ENCODE peak calls at places on chromosomes 12 and 14, in five cellular contexts. One of them, this sample, is unnamed.

GRCh38 chr12:131799195-131799594 is 29.0 kb upstream of the MMP17 start:
- DNase-seq in D341Med: no peak
- DNase-seq in left colon: no peak
- DNase-seq in AML-193: no peak
- DNase-seq in DMS153: no peak
- DNase-seq in this sample: no peak

GRCh38 chr12:104933778-104934177 is 24.3 kb downstream of the SLC41A2 start:
- DNase-seq in D341Med: no peak
- DNase-seq in AML-193: no peak
- DNase-seq in DMS153: no peak
- DNase-seq in left colon: no peak
- DNase-seq in this sample: no peak

GRCh38 chr14:99047436-99048110 is 224.4 kb downstream of the BCL11B start:
- DNase-seq in DMS153: no peak
- DNase-seq in left colon: no peak
- DNase-seq in D341Med: no peak
- DNase-seq in AML-193: no peak
- DNase-seq in this sample: no peak

GRCh38 chr14:35222872-35223471 is 69.2 kb upstream of the PSMA6 start:
- DNase-seq in DMS153: no peak
- DNase-seq in left colon: no peak
- DNase-seq in D341Med: no peak
- DNase-seq in AML-193: no peak
- DNase-seq in this sample: no peak

GRCh38 chr12:32505546-32505945 is 106.2 kb downstream of the FGD4 start:
- DNase-seq in AML-193: peak
- DNase-seq in D341Med: no peak
- DNase-seq in DMS153: no peak
- DNase-seq in left colon: no peak
- DNase-seq in this sample: no peak

GRCh38 chr14:35401853-35402252 is 2.7 kb downstream of the NFKBIA start:
- DNase-seq in D341Med: no peak
- DNase-seq in DMS153: no peak
- DNase-seq in AML-193: no peak
- DNase-seq in left colon: no peak
- DNase-seq in this sample: peak

GRCh38 chr14:39005044-39005736 is 97.8 kb downstream of the SEC23A start:
- DNase-seq in AML-193: no peak
- DNase-seq in DMS153: no peak
- DNase-seq in left colon: no peak
- DNase-seq in D341Med: no peak
- DNase-seq in this sample: no peak

GRCh38 chr12:130246560-130246959 is 84.3 kb downstream of the FZD10 start:
- DNase-seq in left colon: no peak
- DNase-seq in AML-193: no peak
- DNase-seq in DMS153: no peak
- DNase-seq in D341Med: no peak
- DNase-seq in this sample: no peak

GRCh38 chr12:101567918-101568317 is 26.9 kb upstream of the MYBPC1 start:
- DNase-seq in DMS153: no peak
- DNase-seq in AML-193: no peak
- DNase-seq in left colon: no peak
- DNase-seq in D341Med: no peak
- DNase-seq in this sample: no peak

GRCh38 chr12:58787021-58787760 is 133.1 kb downstream of the LRIG3 start:
- DNase-seq in left colon: no peak
- DNase-seq in DMS153: peak
- DNase-seq in D341Med: no peak
- DNase-seq in AML-193: no peak
- DNase-seq in this sample: no peak

GRCh38 chr12:11779286-11779685 is 129.8 kb downstream of the ETV6 start:
- DNase-seq in DMS153: no peak
- DNase-seq in D341Med: no peak
- DNase-seq in left colon: no peak
- DNase-seq in AML-193: no peak
- DNase-seq in this sample: peak

GRCh38 chr14:104659764-104660523 is 29.5 kb upstream of the INF2 start:
- DNase-seq in D341Med: no peak
- DNase-seq in DMS153: no peak
- DNase-seq in left colon: no peak
- DNase-seq in AML-193: no peak
- DNase-seq in this sample: no peak

GRCh38 chr14:56813143-56813551 is 2.9 kb upstream of the OTX2 start:
- DNase-seq in DMS153: no peak
- DNase-seq in AML-193: no peak
- DNase-seq in left colon: no peak
- DNase-seq in D341Med: no peak
- DNase-seq in this sample: no peak

GRCh38 chr12:70853326-70853725 is 67.2 kb downstream of the PTPRR start:
- DNase-seq in DMS153: no peak
- DNase-seq in D341Med: no peak
- DNase-seq in left colon: no peak
- DNase-seq in AML-193: peak
- DNase-seq in this sample: no peak

GRCh38 chr14:67263499-67264149 is 22.4 kb downstream of the PALS1 start:
- DNase-seq in D341Med: no peak
- DNase-seq in AML-193: no peak
- DNase-seq in DMS153: no peak
- DNase-seq in left colon: no peak
- DNase-seq in this sample: no peak

GRCh38 chr12:41983394-41983793 is 161.3 kb downstream of the GXYLT1 start:
- DNase-seq in left colon: no peak
- DNase-seq in DMS153: no peak
- DNase-seq in AML-193: no peak
- DNase-seq in D341Med: no peak
- DNase-seq in this sample: peak

GRCh38 chr12:29382251-29382650 is 1.3 kb upstream of the ERGIC2 start:
- DNase-seq in D341Med: no peak
- DNase-seq in AML-193: no peak
- DNase-seq in left colon: no peak
- DNase-seq in DMS153: no peak
- DNase-seq in this sample: no peak

GRCh38 chr14:92932448-92933395 is 9.8 kb downstream of the CHGA start:
- DNase-seq in left colon: no peak
- DNase-seq in D341Med: no peak
- DNase-seq in AML-193: no peak
- DNase-seq in DMS153: no peak
- DNase-seq in this sample: no peak

GRCh38 chr12:57454566-57455373 is at the start of gene INHBE:
- DNase-seq in left colon: no peak
- DNase-seq in DMS153: no peak
- DNase-seq in AML-193: no peak
- DNase-seq in D341Med: peak
- DNase-seq in this sample: peak

GRCh38 chr14:61812347-61813100 is 50.3 kb downstream of the SNAPC1 start:
- DNase-seq in DMS153: no peak
- DNase-seq in D341Med: peak
- DNase-seq in AML-193: no peak
- DNase-seq in left colon: no peak
- DNase-seq in this sample: no peak

GRCh38 chr14:32224731-32225377 is 21.8 kb upstream of the RNU6-8 start:
- DNase-seq in left colon: peak
- DNase-seq in DMS153: peak
- DNase-seq in D341Med: peak
- DNase-seq in AML-193: no peak
- DNase-seq in this sample: peak

GRCh38 chr14:92519246-92520101 is 5.9 kb downstream of the RIN3 start:
- DNase-seq in D341Med: no peak
- DNase-seq in DMS153: no peak
- DNase-seq in AML-193: no peak
- DNase-seq in left colon: no peak
- DNase-seq in this sample: no peak

GRCh38 chr12:70180140-70180539 is 63.1 kb upstream of the CNOT2 start:
- DNase-seq in DMS153: no peak
- DNase-seq in D341Med: no peak
- DNase-seq in AML-193: no peak
- DNase-seq in left colon: no peak
- DNase-seq in this sample: no peak

GRCh38 chr12:75984577-75985182 is 46.9 kb downstream of the PHLDA1 start:
- DNase-seq in AML-193: no peak
- DNase-seq in DMS153: no peak
- DNase-seq in D341Med: no peak
- DNase-seq in left colon: no peak
- DNase-seq in this sample: no peak

This sample was measured in kidney tubule cell.